ENCODE peak calls at places on chromosomes 11 and 22, in seven cellular contexts. F is CD8-positive, alpha-beta T cell; B is OCI-LY7; Y is fibroblast of lung; T is right atrium auricular region; J is ovary; Q is mammary epithelial cell. R is an unnamed sample.

GRCh38 chr22:43624144-43624998 is 187.7 kb downstream of the EFCAB6 start:
- DNase-seq in T (no peak), Q (no peak), Y (no peak), F (no peak), B (no peak), J (no peak), R (no peak)

GRCh38 chr11:7422544-7423331 is 62.6 kb upstream of the OLFML1 start:
- DNase-seq in F (no peak), Q (peak), Y (no peak), J (no peak), B (peak), T (no peak), R (no peak)

GRCh38 chr11:11931461-11932055 is 76.9 kb downstream of the DKK3 start:
- DNase-seq in Q (peak), T (no peak), F (no peak), B (peak), Y (peak), J (no peak), R (peak)

GRCh38 chr22:27041745-27042144 is 384.4 kb downstream of the MIAT start:
- DNase-seq in F (no peak), T (peak), B (no peak), Q (no peak), Y (no peak), J (no peak), R (no peak)

GRCh38 chr11:2694995-2695939 is 4.5 kb downstream of the KCNQ1OT1 start:
- DNase-seq in J (no peak), F (no peak), Y (no peak), Q (no peak), B (no peak), T (no peak), R (peak)

GRCh38 chr11:118807800-118808778 is 17.1 kb upstream of the DDX6 start:
- DNase-seq in J (no peak), F (no peak), B (no peak), T (no peak), Q (no peak), Y (no peak), R (no peak)

GRCh38 chr22:36155702-36156101 is 4.9 kb downstream of the APOL3 start:
- DNase-seq in B (no peak), Y (peak), Q (no peak), J (peak), F (no peak), T (peak), R (no peak)

GRCh38 chr11:795638-796564 is 2.2 kb downstream of the SLC25A22 start:
- DNase-seq in Y (peak), T (peak), Q (peak), F (peak), B (peak), J (peak), R (no peak)

GRCh38 chr11:64385953-64386704 is 27.2 kb downstream of the RPS6KA4 start:
- DNase-seq in B (no peak), Q (peak), J (no peak), F (no peak), T (no peak), Y (no peak), R (no peak)

GRCh38 chr11:11706022-11706421 is 84.2 kb upstream of the GALNT18 start:
- DNase-seq in Y (no peak), J (no peak), F (no peak), B (no peak), Q (peak), T (no peak), R (no peak)

GRCh38 chr11:76626921-76627391 is 43.6 kb downstream of the LRRC32 start:
- DNase-seq in Y (no peak), T (peak), J (no peak), Q (peak), B (peak), F (peak), R (no peak)

GRCh38 chr11:131504199-131504949 is 134.0 kb downstream of the NTM start:
- DNase-seq in J (no peak), T (no peak), Y (no peak), Q (no peak), F (no peak), B (peak), R (no peak)

GRCh38 chr11:106695506-106695905 is 322.8 kb downstream of the GUCY1A2 start:
- DNase-seq in T (no peak), Q (peak), F (no peak), B (no peak), J (no peak), Y (peak), R (no peak)

GRCh38 chr11:82854242-82854641 is 46.0 kb downstream of the PRCP start:
- DNase-seq in Q (no peak), J (no peak), F (no peak), B (no peak), Y (no peak), T (no peak), R (no peak)

GRCh38 chr11:57402188-57403066 is 12.0 kb upstream of the PRG2 start:
- DNase-seq in Q (peak), F (no peak), Y (no peak), T (no peak), B (no peak), J (no peak), R (no peak)

GRCh38 chr11:92702771-92703170 is 266.7 kb upstream of the MTNR1B start:
- DNase-seq in T (no peak), B (no peak), Y (peak), J (no peak), Q (peak), F (no peak), R (no peak)

GRCh38 chr22:46813816-46814597 is 51.6 kb downstream of the TBC1D22A start:
- DNase-seq in B (no peak), T (no peak), J (no peak), Q (no peak), F (no peak), Y (peak), R (no peak)

GRCh38 chr11:59247535-59248227 is 35.0 kb upstream of the MPEG1 start:
- DNase-seq in Q (peak), J (no peak), F (no peak), Y (peak), T (no peak), B (no peak), R (no peak)

GRCh38 chr11:14089690-14090462 is 127.4 kb downstream of the SPON1 start:
- DNase-seq in B (no peak), J (no peak), Y (peak), T (peak), Q (no peak), F (no peak), R (no peak)

GRCh38 chr22:50136431-50137047 is 34.0 kb upstream of the PANX2 start:
- DNase-seq in B (no peak), T (no peak), F (no peak), Y (peak), J (no peak), Q (peak), R (peak)

GRCh38 chr11:91653091-91653754 is 571.4 kb upstream of the FAT3 start:
- DNase-seq in J (no peak), B (no peak), T (no peak), Q (peak), F (no peak), Y (no peak), R (no peak)

GRCh38 chr22:35355744-35356420 is 25.0 kb upstream of the HMOX1 start:
- DNase-seq in T (no peak), J (peak), Y (peak), F (no peak), B (no peak), Q (no peak), R (no peak)

GRCh38 chr22:45972868-45973212 is 4.1 kb downstream of the WNT7B start:
- DNase-seq in Q (no peak), B (no peak), F (no peak), T (no peak), Y (no peak), J (no peak), R (no peak)

GRCh38 chr11:73795925-73796632 is 8.4 kb downstream of the MRPL48 start:
- DNase-seq in J (no peak), F (no peak), Y (no peak), B (no peak), Q (no peak), T (no peak), R (no peak)

GRCh38 chr11:93857413-93858185 is 7.2 kb upstream of the VSTM5 start:
- DNase-seq in Y (peak), B (no peak), F (no peak), J (no peak), T (peak), Q (no peak), R (peak)

GRCh38 chr11:124177344-124177743 is 5.8 kb upstream of the OR10D3 start:
- DNase-seq in B (no peak), Q (no peak), T (no peak), Y (no peak), F (no peak), J (no peak), R (no peak)

GRCh38 chr11:2390091-2390870 is 10.3 kb upstream of the TSSC4 start:
- DNase-seq in F (no peak), B (no peak), J (no peak), T (no peak), Y (peak), Q (no peak), R (no peak)

GRCh38 chr22:22884010-22884887 is 3.4 kb upstream of the IGLL5 start:
- DNase-seq in Y (peak), B (peak), F (peak), J (no peak), T (peak), Q (peak), R (peak)

GRCh38 chr11:25423436-25424184 is 908.3 kb upstream of the ANO3 start:
- DNase-seq in Q (peak), J (no peak), T (no peak), B (no peak), Y (peak), F (no peak), R (no peak)

GRCh38 chr11:129237880-129238638 is 45.9 kb upstream of the ARHGAP32 start:
- DNase-seq in J (no peak), Q (no peak), B (no peak), Y (no peak), F (no peak), T (no peak), R (no peak)

DNA sequence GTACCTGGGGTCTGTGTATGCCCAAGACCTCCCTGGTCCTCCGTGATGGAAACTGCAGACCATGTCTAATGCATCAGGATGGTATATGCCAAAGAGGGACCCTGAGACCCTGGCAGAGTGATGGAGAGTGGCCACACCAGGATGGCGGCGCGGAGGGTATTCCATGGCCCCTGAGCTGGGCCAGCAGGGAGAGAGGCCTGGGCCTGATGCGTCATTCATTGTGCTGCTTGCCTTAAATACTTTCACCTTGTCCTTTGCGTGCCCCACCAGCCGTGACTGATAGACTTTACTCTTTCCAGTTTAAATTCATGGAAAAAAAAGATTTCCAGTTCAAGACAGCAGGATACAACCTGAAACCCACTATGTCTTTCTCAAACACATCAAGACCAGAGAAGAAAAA is 5.6 kb upstream of the NDUFV1 start:
- DNase-seq in Q (no peak), T (no peak), J (no peak), F (no peak), Y (no peak), B (no peak), R (no peak)
- H3K4me3 ChIP-seq in Q (no peak), T (no peak), J (no peak), F (no peak), Y (no peak), B (peak), R (no peak)

GRCh38 chr11:72767203-72768062 is 15.2 kb upstream of the ARAP1 start:
- DNase-seq in B (no peak), Q (no peak), J (no peak), F (no peak), Y (no peak), T (no peak), R (no peak)

GRCh38 chr11:72762641-72763304 is 10.6 kb upstream of the ARAP1 start:
- DNase-seq in F (no peak), B (no peak), Y (no peak), T (no peak), J (no peak), Q (peak), R (no peak)

GRCh38 chr11:72763823-72764222 is 11.6 kb upstream of the ARAP1 start:
- DNase-seq in F (no peak), T (no peak), J (no peak), Q (no peak), Y (no peak), B (no peak), R (no peak)

GRCh38 chr11:72766152-72766902 is 14.1 kb upstream of the ARAP1 start:
- DNase-seq in B (no peak), J (no peak), F (no peak), Q (no peak), Y (no peak), T (no peak), R (no peak)

GRCh38 chr11:72764503-72764902 is 12.3 kb upstream of the ARAP1 start:
- DNase-seq in B (no peak), Y (no peak), F (no peak), J (no peak), Q (no peak), T (no peak), R (no peak)
- TF ChIP-seq CTCF in B (no peak), Y (no peak), F (no peak), J (no peak), Q (no peak), T (no peak), R (no peak)

DNA sequence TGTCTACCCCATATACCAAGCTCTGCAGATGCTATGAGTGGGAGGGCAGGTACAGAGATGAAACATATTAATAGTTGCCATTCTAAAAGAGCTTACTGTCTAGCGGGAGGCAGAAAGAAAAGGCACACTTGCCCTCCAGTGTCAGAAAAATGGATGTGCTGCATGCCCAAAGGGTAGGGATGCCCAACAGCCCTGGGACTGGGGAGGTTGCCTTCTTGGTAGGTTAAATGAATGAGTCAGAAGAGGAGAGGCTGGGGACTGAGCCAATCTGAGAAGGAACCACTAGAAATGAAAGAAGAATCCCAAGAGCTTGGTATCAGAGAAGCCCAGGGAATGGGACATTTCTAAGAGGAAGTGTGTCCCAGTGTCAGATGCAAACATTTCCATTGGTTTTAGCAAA is 1.2 kb downstream of the BIRC3 start:
- DNase-seq in J (no peak), B (peak), Q (peak), T (no peak), Y (no peak), F (peak), R (no peak)
- H3K4me3 ChIP-seq in J (no peak), B (peak), Q (no peak), T (no peak), Y (no peak), F (peak), R (no peak)

DNA sequence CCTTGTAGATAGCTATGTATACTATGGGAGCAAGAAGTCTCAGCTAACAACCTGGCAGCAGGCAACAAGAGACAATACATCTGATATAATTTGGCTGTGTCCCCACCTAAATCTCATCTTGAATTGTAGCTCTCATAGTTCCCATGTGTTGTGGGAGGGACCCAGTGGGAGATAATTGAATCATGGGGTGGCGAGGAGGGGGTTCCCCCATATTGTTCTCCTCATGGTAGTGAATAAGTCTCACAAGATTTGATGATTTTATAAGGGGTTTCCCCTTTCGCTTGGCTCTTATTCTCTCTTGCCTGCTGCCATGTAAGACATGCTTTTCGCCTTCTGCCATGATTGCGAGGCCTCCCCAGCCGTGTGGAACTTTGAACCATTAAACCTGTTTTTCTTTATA is 6.2 kb downstream of the DNAJC24 start:
- DNase-seq in Q (no peak), B (no peak), T (no peak), F (no peak), J (no peak), Y (no peak), R (no peak)
- TF ChIP-seq CTCF in Q (no peak), B (no peak), T (no peak), F (no peak), J (no peak), Y (no peak), R (no peak)

R was measured in LNCaP clone FGC.